ENCODE peak calls at places on chromosomes 11 and 22, in four cellular contexts. V is activated effector memory CD4-positive, alpha-beta T cell treated with anti-CD3 and anti-CD28 coated beads, Interleukin-2, amount 50 U/mL, for 16 hours; X is CD4-positive, CD25-positive, alpha-beta regulatory T cell; C is occipital lobe. P is an unnamed sample.

GRCh38 chr11:10460611-10461275 is 5.7 kb downstream of the AMPD3 start:
- DNase-seq in V (no peak), C (no peak), X (no peak), P (no peak)

GRCh38 chr11:65008016-65008415 is 5.9 kb upstream of the ARL2 start:
- DNase-seq in X (no peak), C (no peak), V (no peak), P (no peak)

GRCh38 chr22:22201185-22201924 is 43.2 kb upstream of the VPREB1 start:
- DNase-seq in V (no peak), C (no peak), X (no peak), P (peak; percentile 58)

GRCh38 chr22:37077802-37078448 is 26.4 kb downstream of the KCTD17 start:
- DNase-seq in V (peak; percentile 95), C (no peak), X (peak; percentile 72), P (peak; percentile 55)

GRCh38 chr11:2704896-2705606 is 5.3 kb upstream of the KCNQ1OT1 start:
- DNase-seq in C (no peak), X (no peak), V (no peak), P (no peak)

GRCh38 chr22:49016909-49017768 is 810.5 kb downstream of the BRD1 start:
- DNase-seq in C (no peak), V (peak; percentile 34), X (no peak), P (no peak)

GRCh38 chr22:34490911-34491310 is 570.6 kb upstream of the LARGE1 start:
- DNase-seq in X (no peak), C (no peak), V (no peak), P (no peak)

GRCh38 chr22:37492428-37493344 is 6.5 kb upstream of the MFNG start:
- DNase-seq in V (peak; percentile 81), C (no peak), X (no peak), P (peak; percentile 85)

GRCh38 chr22:19174106-19175025 is 4.2 kb downstream of the SLC25A1 start:
- DNase-seq in V (no peak), X (no peak), C (no peak), P (peak; percentile 68)

GRCh38 chr11:123429851-123430735 is at the start of gene GRAMD1B:
- DNase-seq in V (peak; percentile 89), X (peak; percentile 39), C (no peak), P (peak; percentile 94)

GRCh38 chr22:29359469-29359868 is 28.9 kb downstream of the AP1B1 start:
- DNase-seq in C (no peak), V (no peak), X (no peak), P (peak; percentile 67)

GRCh38 chr11:116374085-116374484 is 398.7 kb downstream of the BUD13 start:
- DNase-seq in C (no peak), X (no peak), V (no peak), P (no peak)

GRCh38 chr11:34028407-34028804 is 23.1 kb upstream of the CAPRIN1 start:
- DNase-seq in X (no peak), V (no peak), C (no peak), P (no peak)

GRCh38 chr11:72226701-72227100 is 2.1 kb downstream of the INPPL1 start:
- DNase-seq in X (no peak), C (no peak), V (peak; percentile 50), P (no peak)

GRCh38 chr22:38843716-38844660 is at the start of gene NPTXR:
- DNase-seq in X (peak; percentile 12), C (no peak), V (peak; percentile 76), P (peak; percentile 61)

GRCh38 chr11:96303067-96303466 is 39.9 kb downstream of the MAML2 start:
- DNase-seq in V (no peak), X (no peak), C (no peak), P (no peak)

GRCh38 chr11:29224739-29225384 is 792.0 kb downstream of the KCNA4 start:
- DNase-seq in X (no peak), V (no peak), C (no peak), P (peak; percentile 81)

GRCh38 chr11:118117790-118118601 is 31.2 kb upstream of the SMIM35 start:
- DNase-seq in X (no peak), C (no peak), V (peak; percentile 45), P (no peak)

GRCh38 chr11:105273660-105274280 is 134.2 kb upstream of the CARD18 start:
- DNase-seq in C (no peak), V (no peak), X (no peak), P (no peak)

GRCh38 chr22:19608114-19608494 is 83.9 kb upstream of the CLDN5 start:
- DNase-seq in V (no peak), C (no peak), X (no peak), P (no peak)

GRCh38 chr11:65817312-65817814 is 16.4 kb upstream of the SNX32 start:
- DNase-seq in X (no peak), V (no peak), C (no peak), P (no peak)

GRCh38 chr11:111379500-111380136 is 543 bp upstream of the POU2AF1 start:
- DNase-seq in X (no peak), C (no peak), V (peak; percentile 71), P (no peak)

GRCh38 chr22:19882446-19883381 is 28.0 kb upstream of the GNB1L start:
- DNase-seq in C (no peak), X (no peak), V (peak; percentile 57), P (no peak)

GRCh38 chr11:3140291-3140603 is 24.9 kb downstream of the OSBPL5 start:
- DNase-seq in X (no peak), C (no peak), V (no peak), P (no peak)

GRCh38 chr11:86625544-86625943 is 46.9 kb downstream of the ME3 start:
- DNase-seq in V (no peak), X (no peak), C (no peak), P (no peak)

P was measured in mesendoderm.